ENCODE peak calls at places on chromosome 7, in six cellular contexts. One of them, this sample, is unnamed.

GRCh38 chr7:102279537-102280400 is 6.9 kb upstream of the SH2B2 start:
- DNase-seq in Karpas-422: peak; percentile 94
- DNase-seq in GM23248: peak; percentile 57
- DNase-seq in SK-N-SH: peak; percentile 98
- DNase-seq in HCT116: peak; percentile 27
- DNase-seq in GM23338: peak; percentile 85
- DNase-seq in this sample: peak; percentile 56

GRCh38 chr7:123198111-123198510 is 1.7 kb downstream of the SLC13A1 start:
- DNase-seq in Karpas-422: no peak
- DNase-seq in GM23248: no peak
- DNase-seq in SK-N-SH: no peak
- DNase-seq in HCT116: no peak
- DNase-seq in GM23338: no peak
- DNase-seq in this sample: no peak

GRCh38 chr7:102860351-102860811 is 52.4 kb upstream of the LRRC17 start:
- DNase-seq in GM23338: no peak
- DNase-seq in SK-N-SH: peak; percentile 24
- DNase-seq in GM23248: peak; percentile 86
- DNase-seq in HCT116: no peak
- DNase-seq in Karpas-422: no peak
- DNase-seq in this sample: peak; percentile 43

GRCh38 chr7:85342781-85343180 is 155.9 kb upstream of the SEMA3D start:
- DNase-seq in HCT116: no peak
- DNase-seq in GM23338: no peak
- DNase-seq in GM23248: no peak
- DNase-seq in SK-N-SH: no peak
- DNase-seq in Karpas-422: no peak
- DNase-seq in this sample: no peak

GRCh38 chr7:74579800-74580685 is 77.5 kb upstream of the GTF2I start:
- DNase-seq in GM23248: peak; percentile 68
- DNase-seq in SK-N-SH: no peak
- DNase-seq in Karpas-422: no peak
- DNase-seq in HCT116: no peak
- DNase-seq in GM23338: no peak
- DNase-seq in this sample: peak; percentile 42

GRCh38 chr7:93717217-93717900 is 142.8 kb upstream of the CALCR start:
- DNase-seq in Karpas-422: no peak
- DNase-seq in SK-N-SH: no peak
- DNase-seq in HCT116: no peak
- DNase-seq in GM23248: peak; percentile 63
- DNase-seq in GM23338: no peak
- DNase-seq in this sample: peak; percentile 45

GRCh38 chr7:55432937-55433784 is 68.0 kb downstream of the LANCL2 start:
- DNase-seq in Karpas-422: peak; percentile 56
- DNase-seq in GM23248: peak; percentile 55
- DNase-seq in SK-N-SH: peak; percentile 83
- DNase-seq in HCT116: peak; percentile 40
- DNase-seq in GM23338: peak; percentile 73
- DNase-seq in this sample: peak; percentile 66

GRCh38 chr7:24395512-24395911 is 111.5 kb downstream of the NPY start:
- DNase-seq in HCT116: no peak
- DNase-seq in GM23248: no peak
- DNase-seq in Karpas-422: no peak
- DNase-seq in SK-N-SH: no peak
- DNase-seq in GM23338: no peak
- DNase-seq in this sample: no peak

GRCh38 chr7:135976312-135977019 is 693 bp downstream of the MTPN start:
- DNase-seq in HCT116: peak; percentile 3
- DNase-seq in GM23338: peak; percentile 79
- DNase-seq in SK-N-SH: peak; percentile 67
- DNase-seq in GM23248: peak; percentile 46
- DNase-seq in Karpas-422: peak; percentile 64
- DNase-seq in this sample: peak; percentile 6

GRCh38 chr7:110253083-110253482 is 837.8 kb upstream of the LRRN3 start:
- DNase-seq in GM23338: no peak
- DNase-seq in HCT116: no peak
- DNase-seq in GM23248: no peak
- DNase-seq in Karpas-422: no peak
- DNase-seq in SK-N-SH: peak; percentile 52
- DNase-seq in this sample: no peak

GRCh38 chr7:77199008-77199966 is at the start of gene FGL2:
- DNase-seq in GM23248: peak; percentile 90
- DNase-seq in HCT116: no peak
- DNase-seq in GM23338: peak; percentile 62
- DNase-seq in Karpas-422: peak; percentile 74
- DNase-seq in SK-N-SH: no peak
- DNase-seq in this sample: peak; percentile 47

GRCh38 chr7:94130716-94131115 is 126.6 kb upstream of the BET1 start:
- DNase-seq in Karpas-422: no peak
- DNase-seq in GM23248: no peak
- DNase-seq in GM23338: no peak
- DNase-seq in SK-N-SH: no peak
- DNase-seq in HCT116: no peak
- DNase-seq in this sample: no peak

GRCh38 chr7:142298009-142298408 is 40.2 kb upstream of the PRSS58 start:
- DNase-seq in GM23338: peak; percentile 88
- DNase-seq in HCT116: peak; percentile 31
- DNase-seq in GM23248: peak; percentile 49
- DNase-seq in SK-N-SH: peak; percentile 17
- DNase-seq in Karpas-422: no peak
- DNase-seq in this sample: peak; percentile 50

GRCh38 chr7:109986701-109987100 is 1104.2 kb upstream of the LRRN3 start:
- DNase-seq in GM23248: no peak
- DNase-seq in Karpas-422: no peak
- DNase-seq in SK-N-SH: no peak
- DNase-seq in HCT116: no peak
- DNase-seq in GM23338: no peak
- DNase-seq in this sample: no peak

GRCh38 chr7:47345754-47346377 is 236.0 kb downstream of the TNS3 start:
- DNase-seq in Karpas-422: no peak
- DNase-seq in HCT116: no peak
- DNase-seq in SK-N-SH: no peak
- DNase-seq in GM23248: no peak
- DNase-seq in GM23338: no peak
- DNase-seq in this sample: no peak

GRCh38 chr7:3204526-3204925 is 96.5 kb upstream of the SDK1 start:
- DNase-seq in HCT116: no peak
- DNase-seq in GM23248: no peak
- DNase-seq in Karpas-422: no peak
- DNase-seq in SK-N-SH: no peak
- DNase-seq in GM23338: no peak
- DNase-seq in this sample: no peak

GRCh38 chr7:21911341-21911875 is 34.3 kb downstream of the CDCA7L start:
- DNase-seq in SK-N-SH: no peak
- DNase-seq in GM23248: peak; percentile 88
- DNase-seq in GM23338: no peak
- DNase-seq in HCT116: no peak
- DNase-seq in Karpas-422: no peak
- DNase-seq in this sample: peak; percentile 63

DNA sequence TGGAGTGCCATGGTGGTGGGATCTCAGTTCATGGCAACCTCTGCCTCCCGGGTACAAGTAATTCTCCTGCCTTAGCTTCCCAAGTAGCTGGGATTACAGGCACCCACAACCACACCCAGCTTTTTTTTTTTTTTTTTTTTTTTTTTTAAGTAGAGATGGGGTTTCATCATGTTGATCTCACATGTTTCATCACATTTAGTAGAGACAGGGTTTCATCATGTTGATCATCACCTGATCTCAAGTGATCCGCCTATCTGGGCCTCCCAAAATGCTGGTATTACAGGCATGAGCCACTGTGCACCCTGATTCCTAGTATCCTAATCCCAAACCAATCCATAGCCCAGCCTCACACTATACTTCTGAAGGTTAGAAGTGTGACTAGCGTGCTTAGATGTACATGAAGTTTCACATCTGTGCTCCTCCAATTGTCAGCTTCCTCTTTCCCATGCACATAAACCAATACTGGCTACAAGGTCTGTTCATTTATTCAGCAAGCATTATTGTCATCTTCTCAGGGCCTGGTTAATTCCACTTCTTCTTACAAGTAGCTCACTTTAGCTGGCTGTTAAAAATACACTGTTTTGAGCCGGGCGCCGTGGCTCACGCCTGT is 6.9 kb upstream of the NAT16 start:
- DNase-seq in Karpas-422: peak; percentile 54
- DNase-seq in HCT116: no peak
- DNase-seq in GM23338: no peak
- DNase-seq in GM23248: no peak
- DNase-seq in SK-N-SH: no peak
- DNase-seq in this sample: no peak
- H3K9me2 ChIP-seq in Karpas-422: no peaks in the 10 kb centered on the region
- H3K9me2 ChIP-seq in HCT116: no peaks in the 10 kb centered on the region
- H3K9me2 ChIP-seq in GM23338: no peaks in the 10 kb centered on the region
- H3K9me2 ChIP-seq in GM23248: no peaks in the 10 kb centered on the region
- H3K9me2 ChIP-seq in SK-N-SH: no peaks in the 10 kb centered on the region
- H3K9me2 ChIP-seq in this sample: no peaks in the 10 kb centered on the region

DNA sequence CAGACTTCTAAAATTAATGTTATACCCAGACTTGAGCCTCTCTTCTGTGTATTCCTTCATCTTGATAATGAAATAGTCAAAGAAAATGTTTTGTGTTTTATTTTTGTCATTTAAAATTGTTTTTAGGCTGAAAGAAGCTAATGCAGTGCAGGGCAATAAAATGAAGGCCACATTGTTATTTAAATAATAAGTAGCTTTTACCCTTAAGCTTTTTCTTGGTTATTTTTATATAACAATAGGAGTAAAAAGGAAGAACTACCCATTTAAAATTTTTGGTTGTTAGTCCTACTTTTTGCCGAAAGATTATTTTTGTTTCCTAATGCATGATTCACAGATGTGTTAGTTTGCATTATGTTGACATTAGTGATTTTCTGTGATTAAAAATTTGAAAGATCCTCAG is 181.0 kb upstream of the MEOX2 start:
- DNase-seq in HCT116: no peak
- DNase-seq in GM23248: no peak
- DNase-seq in SK-N-SH: no peak
- DNase-seq in Karpas-422: no peak
- DNase-seq in GM23338: no peak
- DNase-seq in this sample: no peak
- H3K9me2 ChIP-seq in HCT116: no peaks in the 10 kb centered on the region
- H3K9me2 ChIP-seq in GM23248: no peaks in the 10 kb centered on the region
- H3K9me2 ChIP-seq in SK-N-SH: no peaks in the 10 kb centered on the region
- H3K9me2 ChIP-seq in Karpas-422: no peaks in the 10 kb centered on the region
- H3K9me2 ChIP-seq in GM23338: peaks cover 6% of the 10 kb centered on the region
- H3K9me2 ChIP-seq in this sample: no peaks in the 10 kb centered on the region

GRCh38 chr7:2203551-2204300 is 29.0 kb downstream of the MAD1L1 start:
- DNase-seq in GM23248: no peak
- DNase-seq in HCT116: no peak
- DNase-seq in SK-N-SH: peak; percentile 58
- DNase-seq in GM23338: no peak
- DNase-seq in Karpas-422: peak; percentile 81
- DNase-seq in this sample: no peak

GRCh38 chr7:2202361-2202761 is 30.4 kb downstream of the MAD1L1 start:
- DNase-seq in Karpas-422: no peak
- DNase-seq in SK-N-SH: peak; percentile 33
- DNase-seq in GM23248: no peak
- DNase-seq in GM23338: peak; percentile 23
- DNase-seq in HCT116: no peak
- DNase-seq in this sample: no peak

GRCh38 chr7:2202901-2203550 is 29.7 kb downstream of the MAD1L1 start:
- DNase-seq in Karpas-422: no peak
- DNase-seq in GM23248: no peak
- DNase-seq in GM23338: no peak
- DNase-seq in HCT116: no peak
- DNase-seq in SK-N-SH: peak; percentile 29
- DNase-seq in this sample: no peak

GRCh38 chr7:2205036-2205780 is 27.5 kb downstream of the MAD1L1 start:
- DNase-seq in GM23338: no peak
- DNase-seq in SK-N-SH: peak; percentile 11
- DNase-seq in GM23248: no peak
- DNase-seq in HCT116: no peak
- DNase-seq in Karpas-422: no peak
- DNase-seq in this sample: no peak

DNA sequence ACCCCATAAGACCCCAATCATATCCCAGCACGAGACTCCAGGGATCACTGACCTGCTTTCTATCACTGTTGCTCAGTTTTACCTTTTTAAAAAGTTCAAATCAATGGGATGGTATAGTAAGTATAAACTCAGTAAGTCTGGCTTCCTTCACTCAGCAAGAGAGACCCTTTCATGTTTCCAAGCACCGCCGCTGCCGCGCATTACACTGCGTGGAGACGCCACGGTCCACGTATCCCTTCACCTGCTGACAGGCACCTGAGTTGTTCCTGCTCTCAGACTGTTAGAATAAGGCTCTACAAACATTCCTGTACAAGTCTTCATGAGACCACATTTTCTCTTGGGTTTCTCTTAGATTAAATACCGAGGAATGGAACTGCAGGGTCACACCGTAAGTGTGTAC is 28.3 kb downstream of the MAD1L1 start:
- DNase-seq in HCT116: no peak
- DNase-seq in Karpas-422: no peak
- DNase-seq in SK-N-SH: peak; percentile 5
- DNase-seq in GM23248: no peak
- DNase-seq in GM23338: no peak
- DNase-seq in this sample: no peak
- H3K9me2 ChIP-seq in HCT116: no peaks in the 10 kb centered on the region
- H3K9me2 ChIP-seq in Karpas-422: no peaks in the 10 kb centered on the region
- H3K9me2 ChIP-seq in SK-N-SH: no peaks in the 10 kb centered on the region
- H3K9me2 ChIP-seq in GM23248: no peaks in the 10 kb centered on the region
- H3K9me2 ChIP-seq in GM23338: no peaks in the 10 kb centered on the region
- H3K9me2 ChIP-seq in this sample: no peaks in the 10 kb centered on the region

GRCh38 chr7:27143022-27143949 is at the start of gene HOXA5:
- DNase-seq in SK-N-SH: peak; percentile 92
- DNase-seq in Karpas-422: no peak
- DNase-seq in GM23248: no peak
- DNase-seq in HCT116: no peak
- DNase-seq in GM23338: peak; percentile 91
- DNase-seq in this sample: no peak

GRCh38 chr7:27141138-27141537 is 2.3 kb downstream of the HOXA5 start:
- DNase-seq in SK-N-SH: no peak
- DNase-seq in Karpas-422: no peak
- DNase-seq in HCT116: no peak
- DNase-seq in GM23338: no peak
- DNase-seq in GM23248: no peak
- DNase-seq in this sample: no peak

GRCh38 chr7:27143950-27144798 is 693 bp upstream of the HOXA5 start:
- DNase-seq in GM23248: no peak
- DNase-seq in SK-N-SH: no peak
- DNase-seq in HCT116: no peak
- DNase-seq in Karpas-422: no peak
- DNase-seq in GM23338: no peak
- DNase-seq in this sample: no peak

GRCh38 chr7:27141591-27142561 is 1.6 kb downstream of the HOXA5 start:
- DNase-seq in HCT116: no peak
- DNase-seq in GM23248: no peak
- DNase-seq in SK-N-SH: peak; percentile 50
- DNase-seq in Karpas-422: no peak
- DNase-seq in GM23338: peak; percentile 75
- DNase-seq in this sample: no peak

DNA sequence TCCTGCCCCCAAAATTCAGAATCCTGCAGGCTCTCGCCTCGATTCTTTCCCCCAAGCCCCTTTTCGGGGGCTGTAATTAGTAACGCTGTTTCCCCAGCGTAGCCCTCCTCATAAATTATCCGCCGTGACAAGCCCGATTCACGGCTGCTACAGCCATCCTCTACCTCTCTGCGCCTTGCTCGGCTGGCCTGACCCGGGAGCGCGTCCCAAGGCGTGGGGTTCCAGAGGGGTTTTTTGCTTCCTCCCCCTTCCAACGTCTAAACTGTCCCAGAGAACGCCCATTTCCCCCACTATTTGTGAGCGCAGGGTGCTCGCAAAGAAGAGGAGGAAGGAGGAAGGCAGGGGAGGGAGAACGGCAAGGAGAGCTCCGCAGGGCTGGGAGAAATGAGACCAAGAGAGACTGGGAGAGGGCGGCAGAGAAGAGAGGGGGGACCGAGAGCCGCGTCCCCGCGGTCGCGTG is 889 bp downstream of the HOXA5 start:
- DNase-seq in GM23338: no peak
- DNase-seq in HCT116: no peak
- DNase-seq in GM23248: no peak
- DNase-seq in Karpas-422: no peak
- DNase-seq in SK-N-SH: no peak
- DNase-seq in this sample: no peak
- H3K9me2 ChIP-seq in GM23338: no peaks in the 10 kb centered on the region
- H3K9me2 ChIP-seq in HCT116: no peaks in the 10 kb centered on the region
- H3K9me2 ChIP-seq in GM23248: no peaks in the 10 kb centered on the region
- H3K9me2 ChIP-seq in Karpas-422: no peaks in the 10 kb centered on the region
- H3K9me2 ChIP-seq in SK-N-SH: no peaks in the 10 kb centered on the region
- H3K9me2 ChIP-seq in this sample: no peaks in the 10 kb centered on the region